ENCODE peak calls at places on chromosomes 12 and 14, in nine cellular contexts. V is sigmoid colon, H is GM23338, S is GM12878, D is Panc1, N is suprapubic skin, F is transverse colon, C is upper lobe of left lung, K is breast epithelium. G is an unnamed sample.

GRCh38 chr12:19778822-19779221 is 339.5 kb downstream of the AEBP2 start:
- DNase-seq in V (no peak), H (no peak), S (no peak), D (no peak), N (no peak), F (no peak), C (no peak), K (no peak), G (no peak)

GRCh38 chr12:52598966-52599365 is 2.3 kb downstream of the KRT72 start:
- DNase-seq in V (no peak), H (no peak), S (no peak), D (no peak), N (no peak), F (no peak), C (no peak), K (no peak), G (no peak)

GRCh38 chr14:51692646-51693045 is 40.9 kb downstream of the FRMD6 start:
- DNase-seq in V (no peak), H (no peak), S (no peak), D (no peak), N (no peak), F (no peak), C (no peak), K (no peak), G (no peak)

GRCh38 chr12:19167708-19168107 is 38.2 kb downstream of the PLEKHA5 start:
- DNase-seq in V (no peak), H (no peak), S (no peak), D (no peak), N (no peak), F (no peak), C (no peak), K (no peak), G (no peak)

GRCh38 chr14:81831128-81831815 is 297.6 kb upstream of the SEL1L start:
- DNase-seq in V (peak; percentile 78), H (peak; percentile 6), S (no peak), D (no peak), N (no peak), F (no peak), C (no peak), K (peak; percentile 30), G (no peak)

GRCh38 chr12:92226036-92226661 is 80.5 kb upstream of the BTG1 start:
- DNase-seq in V (no peak), H (no peak), S (no peak), D (no peak), N (no peak), F (no peak), C (no peak), K (no peak), G (no peak)

GRCh38 chr12:85059594-85059993 is 23.4 kb downstream of the LRRIQ1 start:
- DNase-seq in V (no peak), H (no peak), S (no peak), D (no peak), N (no peak), F (no peak), C (no peak), K (no peak), G (no peak)

GRCh38 chr12:48947727-48948126 is 9.6 kb downstream of the ARF3 start:
- DNase-seq in V (no peak), H (no peak), S (no peak), D (no peak), N (no peak), F (peak; percentile 51), C (no peak), K (no peak), G (no peak)

GRCh38 chr14:102590667-102591099 is 1.8 kb upstream of the RCOR1 start:
- DNase-seq in V (no peak), H (peak; percentile 84), S (no peak), D (no peak), N (no peak), F (peak; percentile 26), C (peak; percentile 47), K (no peak), G (no peak)

GRCh38 chr12:46269429-46270241 is 792 bp upstream of the SLC38A1 start:
- DNase-seq in V (no peak), H (peak; percentile 74), S (no peak), D (no peak), N (no peak), F (peak; percentile 63), C (no peak), K (peak; percentile 20), G (no peak)

GRCh38 chr12:117112268-117112595 is 13.0 kb upstream of the TESC start:
- DNase-seq in V (no peak), H (no peak), S (no peak), D (no peak), N (no peak), F (no peak), C (no peak), K (no peak), G (no peak)

GRCh38 chr12:117111386-117112267 is 12.4 kb upstream of the TESC start:
- DNase-seq in V (no peak), H (peak; percentile 64), S (no peak), D (no peak), N (no peak), F (no peak), C (peak; percentile 24), K (no peak), G (no peak)

GRCh38 chr12:117113231-117113630 is 14.0 kb upstream of the TESC start:
- DNase-seq in V (no peak), H (no peak), S (no peak), D (no peak), N (no peak), F (no peak), C (no peak), K (no peak), G (no peak)

GRCh38 chr12:117118838-117119591 is 19.8 kb upstream of the TESC start:
- DNase-seq in V (no peak), H (peak; percentile 58), S (no peak), D (no peak), N (no peak), F (no peak), C (no peak), K (no peak), G (no peak)

GRCh38 chr12:117114784-117115183 is 15.6 kb upstream of the TESC start:
- DNase-seq in V (no peak), H (no peak), S (no peak), D (no peak), N (no peak), F (no peak), C (no peak), K (no peak), G (no peak)
- TF ChIP-seq POLR2AphosphoS5 in V (no peak), H (no peak), S (no peak), D (no peak), N (no peak), F (no peak), C (no peak), K (no peak), G (no peak)

DNA sequence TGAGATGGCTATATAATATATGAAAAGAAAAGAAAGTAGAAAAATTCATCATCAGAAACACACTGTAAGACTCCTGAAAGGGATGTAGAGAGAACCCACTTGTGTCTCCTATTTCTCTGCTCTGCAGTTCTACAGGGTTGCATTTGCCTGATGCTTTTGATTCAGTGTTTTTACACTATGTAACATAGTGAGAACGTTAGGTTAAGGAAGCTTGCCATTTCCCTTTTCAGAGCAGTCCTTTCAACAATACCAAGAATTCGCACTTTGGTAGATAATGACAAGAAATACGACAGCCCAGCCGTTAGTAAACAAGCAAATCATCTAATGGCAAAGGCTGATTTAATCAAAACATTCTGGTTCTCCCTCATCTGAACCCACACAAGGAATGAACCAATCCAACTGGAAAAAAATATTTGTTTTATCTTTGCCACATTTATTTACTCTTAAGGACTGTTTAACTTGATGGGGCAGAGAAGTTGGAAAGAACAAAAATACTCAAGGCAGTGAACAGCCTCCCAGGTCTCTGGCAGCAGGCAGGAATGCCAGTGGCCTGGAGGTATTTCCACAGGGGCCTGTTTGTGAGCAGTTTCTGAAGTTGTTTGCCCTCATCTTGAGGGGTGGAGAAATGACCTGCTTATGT is 30.8 kb upstream of the SOCS2 start:
- DNase-seq in V (no peak), H (no peak), S (no peak), D (no peak), N (no peak), F (no peak), C (no peak), K (no peak), G (no peak)
- H3K27ac ChIP-seq in V (no peak overlapping the region), H (no peak overlapping the region), S (no peak overlapping the region), D (no peak overlapping the region), N (no peak overlapping the region), F (no peak overlapping the region), C (no peak overlapping the region), K (no peak overlapping the region), G (no peak overlapping the region)

GRCh38 chr12:129005416-129005815 is 152.1 kb downstream of the GLT1D1 start:
- DNase-seq in V (no peak), H (no peak), S (no peak), D (no peak), N (no peak), F (no peak), C (no peak), K (no peak), G (no peak)

DNA sequence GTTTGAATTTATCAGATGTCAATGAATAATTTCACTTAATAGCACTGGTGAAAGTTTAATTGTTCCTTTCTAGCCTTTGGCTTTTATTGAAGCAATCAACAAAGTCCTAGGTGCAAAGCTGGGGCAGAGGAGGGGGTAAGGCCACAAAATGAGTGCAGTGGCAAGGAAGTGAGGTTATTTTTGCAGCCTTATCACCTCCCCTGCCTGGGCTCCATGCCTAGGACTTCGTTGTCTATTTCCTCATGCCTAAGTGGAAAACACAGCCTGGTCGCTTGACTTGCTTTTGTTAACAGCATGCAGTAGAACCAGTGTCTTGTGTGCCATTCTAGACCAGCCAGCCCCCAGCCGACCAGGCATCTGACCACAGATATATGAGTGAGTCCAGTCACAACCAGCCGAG is 156.6 kb downstream of the GLT1D1 start:
- DNase-seq in V (no peak), H (no peak), S (no peak), D (no peak), N (no peak), F (no peak), C (no peak), K (no peak), G (no peak)
- TF ChIP-seq POLR2AphosphoS5 in V (no peak), H (no peak), S (no peak), D (no peak), N (no peak), F (no peak), C (no peak), K (no peak), G (no peak)

GRCh38 chr12:32466986-32467711 is 67.8 kb downstream of the FGD4 start:
- DNase-seq in V (no peak), H (no peak), S (no peak), D (no peak), N (no peak), F (no peak), C (no peak), K (no peak), G (no peak)
- H3K27ac ChIP-seq in V (no peak overlapping the region), H (peak overlapping the region; percentile 68), S (no peak overlapping the region), D (no peak overlapping the region), N (no peak overlapping the region), F (no peak overlapping the region), C (no peak overlapping the region), K (no peak overlapping the region), G (no peak overlapping the region)

GRCh38 chr14:73753887-73754880 is 40.0 kb upstream of the PNMA1 start:
- DNase-seq in V (peak; percentile 83), H (no peak), S (peak; percentile 61), D (no peak), N (no peak), F (peak; percentile 70), C (no peak), K (no peak), G (peak; percentile 81)
- TF ChIP-seq POLR2AphosphoS5 in V (no peak), H (no peak), S (peak; percentile 87), D (no peak), N (no peak), F (no peak), C (peak; percentile 24), K (no peak), G (peak; percentile 62)

G was measured in HL-60.